ENCODE peak calls at places on chromosomes 16 and 17, in six cellular contexts. P is A549, X is IMR-90, Z is GM12865, F is erythroblast, D is PC-9. W is an unnamed sample.

GRCh38 chr16:12315330-12316138 is 339.0 kb downstream of the SNX29 start:
- DNase-seq in X (no peak), P (peak; percentile 72), F (peak; percentile 19), D (no peak), Z (no peak), W (peak; percentile 80)

GRCh38 chr17:46190763-46191162 is 2.5 kb downstream of the KANSL1 start:
- DNase-seq in Z (no peak), P (no peak), D (no peak), X (peak; percentile 11), F (no peak), W (peak; percentile 33)

GRCh38 chr16:67326472-67327309 is at the start of the genes KCTD19 and LRRC36:
- DNase-seq in Z (peak; percentile 43), D (no peak), P (peak; percentile 80), X (no peak), F (peak; percentile 52), W (peak; percentile 45)

GRCh38 chr17:60525347-60525623 is 757 bp downstream of the APPBP2 start:
- DNase-seq in F (no peak), Z (no peak), P (no peak), X (peak; percentile 4), D (no peak), W (peak; percentile 26)

GRCh38 chr17:45346255-45347015 is 29.6 kb upstream of the MAP3K14 start:
- DNase-seq in P (no peak), Z (no peak), F (no peak), D (no peak), X (peak; percentile 8), W (no peak)

GRCh38 chr17:71472809-71473789 is 647.7 kb upstream of the SOX9 start:
- DNase-seq in P (peak; percentile 68), D (peak; percentile 45), Z (peak; percentile 69), X (peak; percentile 70), F (peak; percentile 1), W (peak; percentile 66)

GRCh38 chr17:69448431-69449102 is 34.1 kb downstream of the MAP2K6 start:
- DNase-seq in X (no peak), D (no peak), P (no peak), Z (no peak), F (no peak), W (no peak)

GRCh38 chr16:56530872-56531271 is 11.0 kb upstream of the BBS2 start:
- DNase-seq in X (no peak), D (no peak), F (no peak), P (no peak), Z (no peak), W (no peak)

GRCh38 chr16:86519649-86520316 is 9.5 kb downstream of the FOXF1 start:
- DNase-seq in X (peak; percentile 77), D (no peak), F (peak; percentile 44), Z (peak; percentile 62), P (peak; percentile 53), W (peak; percentile 34)

GRCh38 chr17:9520649-9521435 is 54.8 kb downstream of the STX8 start:
- DNase-seq in F (no peak), Z (no peak), P (no peak), D (no peak), X (no peak), W (no peak)

GRCh38 chr16:85395913-85396878 is 216.9 kb upstream of the GSE1 start:
- DNase-seq in X (peak; percentile 24), P (no peak), Z (no peak), D (no peak), F (no peak), W (no peak)

GRCh38 chr16:22366371-22366770 is 8.0 kb downstream of the CDR2 start:
- DNase-seq in F (no peak), D (no peak), P (no peak), X (no peak), Z (no peak), W (no peak)

GRCh38 chr17:75877752-75878173 is 618 bp downstream of the TRIM47 start:
- DNase-seq in X (peak; percentile 71), Z (peak; percentile 78), D (peak; percentile 66), F (peak; percentile 69), P (peak; percentile 86), W (peak; percentile 83)

GRCh38 chr16:71576971-71577370 is at the start of gene TAT:
- DNase-seq in P (no peak), F (no peak), Z (no peak), D (no peak), X (no peak), W (no peak)

GRCh38 chr17:64183815-64184397 is 54.0 kb upstream of the ERN1 start:
- DNase-seq in D (no peak), P (no peak), F (no peak), X (peak; percentile 77), Z (no peak), W (peak; percentile 22)

GRCh38 chr16:4936991-4937781 is at the start of gene PPL:
- DNase-seq in F (peak; percentile 19), X (no peak), Z (peak; percentile 42), P (peak; percentile 73), D (peak; percentile 87), W (peak; percentile 90)

GRCh38 chr16:67161595-67162058 is 1.9 kb downstream of the FBXL8 start:
- DNase-seq in X (no peak), F (no peak), Z (no peak), P (no peak), D (no peak), W (no peak)

GRCh38 chr16:85321856-85322271 is 209.6 kb upstream of the CIBAR2 start:
- DNase-seq in D (no peak), Z (no peak), P (no peak), F (peak; percentile 57), X (peak; percentile 89), W (no peak)

GRCh38 chr16:66435896-66436295 is 8.8 kb downstream of the BEAN1 start:
- DNase-seq in Z (no peak), P (no peak), D (no peak), X (no peak), F (no peak), W (no peak)

GRCh38 chr16:578870-579405 is 9.2 kb downstream of the PIGQ start:
- DNase-seq in F (peak; percentile 92), P (peak; percentile 84), D (no peak), X (peak; percentile 65), Z (peak; percentile 87), W (no peak)

GRCh38 chr16:89322381-89323119 is 105.0 kb downstream of the ZNF778 start:
- DNase-seq in Z (no peak), P (peak; percentile 60), D (peak; percentile 56), X (peak; percentile 82), F (no peak), W (peak; percentile 27)

GRCh38 chr17:75130632-75131277 is 787 bp downstream of the NT5C start:
- DNase-seq in F (peak; percentile 65), D (peak; percentile 52), P (peak; percentile 86), Z (peak; percentile 68), X (peak; percentile 58), W (peak; percentile 84)

GRCh38 chr17:31381165-31381668 is 10.3 kb upstream of the RAB11FIP4 start:
- DNase-seq in D (no peak), Z (no peak), X (no peak), F (no peak), P (no peak), W (no peak)

GRCh38 chr17:38904892-38905291 is 20.5 kb upstream of the LASP1NB start:
- DNase-seq in X (no peak), D (no peak), F (no peak), P (no peak), Z (no peak), W (no peak)

GRCh38 chr16:69565611-69566436 is at the start of gene NFAT5:
- DNase-seq in F (peak; percentile 90), X (peak; percentile 74), Z (peak; percentile 92), D (peak; percentile 67), P (peak; percentile 87), W (peak; percentile 89)

GRCh38 chr16:3863587-3863986 is 16.9 kb downstream of the CREBBP start:
- DNase-seq in D (no peak), X (no peak), F (no peak), P (no peak), Z (no peak), W (no peak)